ENCODE peak calls at places on chromosomes 7 and 10, in ten cellular contexts. D, K, X, O, J, C, N, L, Y and F are unnamed samples.

GRCh38 chr10:13271552-13272163 is 28.2 kb downstream of the PHYH start:
- DNase-seq in D (peak; percentile 62), K (peak; percentile 66), X (peak; percentile 28), O (peak; percentile 50), J (peak; percentile 14), C (peak; percentile 38), N (no peak), L (no peak), Y (peak; percentile 33), F (no peak)

GRCh38 chr7:116194115-116194514 is 16.2 kb upstream of the TES start:
- DNase-seq in D (no peak), K (no peak), X (no peak), O (no peak), J (no peak), C (no peak), N (no peak), L (no peak), Y (no peak), F (no peak)

GRCh38 chr7:97418312-97418711 is 300.8 kb downstream of the SDHAF3 start:
- DNase-seq in D (no peak), K (no peak), X (no peak), O (no peak), J (no peak), C (no peak), N (no peak), L (no peak), Y (no peak), F (no peak)

GRCh38 chr7:135259702-135260101 is 26.1 kb downstream of the STRA8 start:
- DNase-seq in D (no peak), K (no peak), X (no peak), O (no peak), J (no peak), C (no peak), N (no peak), L (no peak), Y (no peak), F (no peak)

GRCh38 chr10:71774916-71775702 is 1.8 kb upstream of the VSIR start:
- DNase-seq in D (no peak), K (peak; percentile 26), X (no peak), O (peak; percentile 48), J (peak; percentile 34), C (no peak), N (no peak), L (no peak), Y (peak; percentile 67), F (no peak)

GRCh38 chr10:114869500-114869899 is 47.9 kb downstream of the FHIP2A start:
- DNase-seq in D (no peak), K (no peak), X (no peak), O (no peak), J (no peak), C (no peak), N (no peak), L (no peak), Y (no peak), F (no peak)

GRCh38 chr10:70474780-70475179 is 3.8 kb upstream of the PALD1 start:
- DNase-seq in D (no peak), K (no peak), X (no peak), O (no peak), J (no peak), C (no peak), N (no peak), L (no peak), Y (no peak), F (no peak)

GRCh38 chr7:491958-492713 is 27.5 kb downstream of the PDGFA start:
- DNase-seq in D (no peak), K (no peak), X (peak; percentile 16), O (no peak), J (no peak), C (no peak), N (no peak), L (no peak), Y (peak; percentile 20), F (peak; percentile 58)

GRCh38 chr10:132884041-132884440 is 58.3 kb downstream of the CFAP46 start:
- DNase-seq in D (peak; percentile 15), K (no peak), X (peak; percentile 12), O (no peak), J (no peak), C (no peak), N (no peak), L (no peak), Y (no peak), F (peak; percentile 44)

GRCh38 chr10:123611876-123612275 is 54.3 kb upstream of the GPR26 start:
- DNase-seq in D (no peak), K (no peak), X (no peak), O (no peak), J (no peak), C (no peak), N (peak; percentile 57), L (no peak), Y (no peak), F (no peak)

GRCh38 chr10:6396652-6397051 is 183.4 kb downstream of the PRKCQ start:
- DNase-seq in D (no peak), K (no peak), X (no peak), O (no peak), J (no peak), C (no peak), N (no peak), L (peak; percentile 68), Y (no peak), F (no peak)

GRCh38 chr7:143877076-143877475 is 24.9 kb downstream of the TCAF1 start:
- DNase-seq in D (no peak), K (no peak), X (no peak), O (no peak), J (no peak), C (no peak), N (no peak), L (no peak), Y (no peak), F (no peak)

GRCh38 chr7:31783221-31783620 is 96.2 kb downstream of the PPP1R17 start:
- DNase-seq in D (no peak), K (no peak), X (no peak), O (no peak), J (no peak), C (no peak), N (no peak), L (no peak), Y (no peak), F (no peak)

GRCh38 chr7:47181609-47182264 is 400.2 kb downstream of the TNS3 start:
- DNase-seq in D (no peak), K (peak; percentile 18), X (no peak), O (peak; percentile 59), J (no peak), C (no peak), N (peak; percentile 83), L (no peak), Y (peak; percentile 62), F (no peak)

GRCh38 chr10:86017841-86018734 is 348.5 kb downstream of the GRID1 start:
- DNase-seq in D (no peak), K (no peak), X (no peak), O (no peak), J (no peak), C (no peak), N (no peak), L (no peak), Y (peak; percentile 87), F (no peak)

GRCh38 chr7:53624391-53624790 is 589.0 kb downstream of the POM121L12 start:
- DNase-seq in D (no peak), K (no peak), X (no peak), O (no peak), J (no peak), C (no peak), N (no peak), L (no peak), Y (no peak), F (no peak)

GRCh38 chr7:87599336-87599735 is 1.3 kb downstream of the ABCB1 start:
- DNase-seq in D (no peak), K (peak; percentile 53), X (no peak), O (peak; percentile 28), J (peak; percentile 44), C (no peak), N (no peak), L (no peak), Y (no peak), F (no peak)

GRCh38 chr7:69246758-69247157 is 351.5 kb upstream of the AUTS2 start:
- DNase-seq in D (no peak), K (peak; percentile 10), X (peak; percentile 61), O (no peak), J (peak; percentile 33), C (no peak), N (no peak), L (no peak), Y (no peak), F (peak; percentile 71)

GRCh38 chr10:29455095-29455494 is 166.2 kb downstream of the LYZL1 start:
- DNase-seq in D (no peak), K (no peak), X (no peak), O (no peak), J (no peak), C (no peak), N (peak; percentile 81), L (no peak), Y (no peak), F (no peak)
- H3K27ac ChIP-seq in D (no peak overlapping the region), K (no peak overlapping the region), X (no peak overlapping the region), O (no peak overlapping the region), J (no peak overlapping the region), C (no peak overlapping the region), N (no peak overlapping the region), L (no peak overlapping the region), Y (no peak overlapping the region), F (peak overlapping the region; percentile 7)

GRCh38 chr7:150580615-150580986 is 13.4 kb downstream of the GIMAP4 start:
- DNase-seq in D (no peak), K (no peak), X (no peak), O (no peak), J (no peak), C (no peak), N (no peak), L (no peak), Y (no peak), F (no peak)
- H3K27ac ChIP-seq in D (no peak overlapping the region), K (no peak overlapping the region), X (no peak overlapping the region), O (no peak overlapping the region), J (no peak overlapping the region), C (no peak overlapping the region), N (no peak overlapping the region), L (no peak overlapping the region), Y (no peak overlapping the region), F (no peak overlapping the region)

DNA sequence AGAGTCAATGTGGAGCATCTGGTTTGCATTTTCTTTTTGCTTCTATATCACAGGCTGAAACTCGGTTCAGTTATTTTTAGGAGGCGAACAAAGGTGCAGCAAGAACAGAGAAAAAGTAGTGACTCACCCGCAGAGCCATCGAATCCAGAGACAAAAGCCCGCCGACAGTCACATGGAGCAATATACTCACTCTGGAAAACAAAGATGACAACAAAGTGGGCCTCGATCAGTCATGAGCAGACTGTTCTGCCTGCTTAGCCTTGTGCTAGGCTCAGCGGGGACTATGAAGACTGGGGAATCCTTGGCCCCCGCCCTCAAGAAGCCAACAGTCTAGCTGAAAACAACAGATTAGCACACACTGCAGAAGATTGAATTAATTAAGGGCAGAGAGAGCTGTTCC is 30.4 kb downstream of the XPNPEP1 start:
- DNase-seq in D (no peak), K (no peak), X (no peak), O (no peak), J (peak; percentile 86), C (no peak), N (no peak), L (no peak), Y (peak; percentile 38), F (peak; percentile 72)
- H3K27ac ChIP-seq in D (peak overlapping the region; percentile 63), K (peak overlapping the region; percentile 30), X (peak overlapping the region; percentile 84), O (no peak overlapping the region), J (peak overlapping the region; percentile 60), C (no peak overlapping the region), N (peak overlapping the region; percentile 70), L (no peak overlapping the region), Y (peak overlapping the region; percentile 79), F (peak overlapping the region; percentile 5)

DNA sequence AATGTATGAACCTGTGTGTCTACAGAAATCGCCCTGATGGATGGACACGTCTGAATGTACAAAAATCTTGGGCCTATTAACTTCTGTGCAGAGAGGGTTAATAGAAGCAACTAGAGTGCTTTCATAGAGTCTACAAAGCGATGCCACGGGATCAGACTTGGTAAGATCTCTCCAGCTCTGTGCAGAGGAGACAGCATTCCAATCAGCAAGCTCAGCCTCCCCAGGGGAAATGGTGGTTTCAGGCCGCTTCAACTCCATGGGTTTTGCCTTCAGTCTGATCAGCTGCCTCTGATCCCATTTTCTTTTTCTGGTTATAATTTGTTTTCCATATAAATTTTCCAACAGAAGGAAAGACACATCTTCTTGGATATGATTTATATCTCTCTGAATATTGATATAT is 35.1 kb upstream of the COBL start:
- DNase-seq in D (no peak), K (no peak), X (no peak), O (no peak), J (no peak), C (no peak), N (no peak), L (no peak), Y (no peak), F (no peak)
- H3K27ac ChIP-seq in D (no peak overlapping the region), K (no peak overlapping the region), X (no peak overlapping the region), O (no peak overlapping the region), J (no peak overlapping the region), C (no peak overlapping the region), N (no peak overlapping the region), L (no peak overlapping the region), Y (no peak overlapping the region), F (no peak overlapping the region)